ENCODE peak calls at places on chromosomes 11 and 22, in ten cellular contexts. L is activated CD4-positive, CD25-positive, alpha-beta regulatory T cell; G is A549; C is activated T-helper 1 cell treated with anti-CD3 and anti-CD28 coated beads, Interleukin-12 subunit alpha, Interleukin-12 subunit beta, Interleukin-2, Interleukin-4 antibody, amounts not matched to agents 30 ng/mL and 10 ng/mL and 1 ng/mL, durations not matched to agents 14 hours and 24 hours and 36 hours; O is central memory CD4-positive, alpha-beta T cell; Q is HT1080; X is NCI-H345; E is AG09309; R is islet precursor cell; M is substantia nigra. A is an unnamed sample.

GRCh38 chr11:118238397-118238796 is 13.6 kb upstream of the JAML start:
- DNase-seq in L (no peak), G (no peak), C (no peak), O (no peak), Q (no peak), X (no peak), E (no peak), R (no peak), M (no peak), A (no peak)

GRCh38 chr11:130892847-130893246 is 23.4 kb downstream of the SNX19 start:
- DNase-seq in L (no peak), G (no peak), C (no peak), O (no peak), Q (no peak), X (no peak), E (no peak), R (no peak), M (no peak), A (peak; percentile 88)

GRCh38 chr22:49769691-49770315 is 57.9 kb downstream of the BRD1 start:
- DNase-seq in L (no peak), G (no peak), C (no peak), O (no peak), Q (no peak), X (no peak), E (no peak), R (no peak), M (no peak), A (no peak)

GRCh38 chr11:13487661-13488030 is 8.2 kb downstream of the PTH start:
- DNase-seq in L (no peak), G (peak; percentile 67), C (no peak), O (peak; percentile 34), Q (peak; percentile 62), X (no peak), E (no peak), R (peak; percentile 73), M (no peak), A (peak; percentile 28)

GRCh38 chr22:49052023-49052538 is 775.6 kb downstream of the BRD1 start:
- DNase-seq in L (no peak), G (no peak), C (peak; percentile 42), O (peak; percentile 49), Q (no peak), X (no peak), E (no peak), R (no peak), M (no peak), A (no peak)

GRCh38 chr11:63017306-63017974 is 1.8 kb upstream of the SLC22A8 start:
- DNase-seq in L (no peak), G (no peak), C (no peak), O (no peak), Q (no peak), X (peak; percentile 1), E (no peak), R (peak; percentile 48), M (no peak), A (peak; percentile 64)

GRCh38 chr11:2215561-2216399 is 44.2 kb upstream of the TH start:
- DNase-seq in L (no peak), G (peak; percentile 24), C (no peak), O (no peak), Q (no peak), X (no peak), E (no peak), R (peak; percentile 52), M (no peak), A (no peak)

GRCh38 chr22:36546092-36546804 is 17.3 kb upstream of the EIF3D start:
- DNase-seq in L (no peak), G (peak; percentile 78), C (peak; percentile 16), O (no peak), Q (peak; percentile 67), X (peak; percentile 59), E (no peak), R (peak; percentile 81), M (peak; percentile 1), A (peak; percentile 88)

GRCh38 chr11:65821107-65821506 is 12.7 kb upstream of the SNX32 start:
- DNase-seq in L (no peak), G (no peak), C (no peak), O (no peak), Q (no peak), X (peak; percentile 63), E (no peak), R (no peak), M (no peak), A (no peak)

GRCh38 chr22:46134111-46134705 is 16.1 kb upstream of the PPARA start:
- DNase-seq in L (no peak), G (no peak), C (no peak), O (no peak), Q (no peak), X (no peak), E (no peak), R (no peak), M (no peak), A (no peak)

GRCh38 chr11:65288706-65289536 is 25.7 kb upstream of the CDC42EP2 start:
- DNase-seq in L (no peak), G (no peak), C (no peak), O (no peak), Q (no peak), X (peak; percentile 29), E (no peak), R (no peak), M (no peak), A (no peak)

GRCh38 chr11:118488480-118489109 is 38.7 kb upstream of the TTC36 start:
- DNase-seq in L (peak; percentile 64), G (peak; percentile 70), C (peak; percentile 64), O (peak; percentile 75), Q (peak; percentile 60), X (peak; percentile 75), E (peak; percentile 52), R (peak; percentile 77), M (no peak), A (peak; percentile 72)

GRCh38 chr11:118927554-118928107 is 1.9 kb upstream of the BCL9L start:
- DNase-seq in L (no peak), G (no peak), C (no peak), O (no peak), Q (no peak), X (no peak), E (no peak), R (no peak), M (no peak), A (no peak)

GRCh38 chr22:40728731-40729189 is 49.5 kb downstream of the MCHR1 start:
- DNase-seq in L (peak; percentile 33), G (no peak), C (peak; percentile 53), O (peak; percentile 83), Q (no peak), X (no peak), E (no peak), R (peak; percentile 95), M (no peak), A (no peak)

GRCh38 chr11:60164550-60165075 is 18.3 kb downstream of the MS4A6A start:
- DNase-seq in L (no peak), G (no peak), C (no peak), O (no peak), Q (peak; percentile 13), X (no peak), E (no peak), R (no peak), M (no peak), A (no peak)

GRCh38 chr11:130383363-130384168 is 44.8 kb downstream of the ADAMTS8 start:
- DNase-seq in L (no peak), G (no peak), C (no peak), O (no peak), Q (peak; percentile 95), X (no peak), E (peak; percentile 71), R (peak; percentile 92), M (no peak), A (no peak)

GRCh38 chr11:111944139-111944538 is 7.0 kb downstream of the DIXDC1 start:
- DNase-seq in L (no peak), G (peak; percentile 53), C (no peak), O (no peak), Q (peak; percentile 56), X (no peak), E (peak; percentile 67), R (peak; percentile 61), M (no peak), A (no peak)